ENCODE peak calls at places on chromosomes 16 and 17, in ten cellular contexts. D is uterus, R is neural crest cell, J is HFF-Myc, I is ELF-1, W is germinal center, S is A549, F is esophagus muscularis mucosa, G is GM10248, B is NCI-H1436 treated with DMSO at 0.1 percent for 48 hours. Y is an unnamed sample.

GRCh38 chr17:9473716-9474115 is 101.9 kb downstream of the STX8 start:
- DNase-seq in J (no peak), W (no peak), B (no peak), D (no peak), I (no peak), R (no peak), S (peak), G (no peak), F (peak), Y (no peak)

GRCh38 chr16:49354991-49355390 is 18.6 kb upstream of the C16orf78 start:
- DNase-seq in W (no peak), G (no peak), F (no peak), J (no peak), D (no peak), I (no peak), S (no peak), B (no peak), R (no peak), Y (no peak)

GRCh38 chr16:3954411-3954921 is 74.0 kb upstream of the CREBBP start:
- DNase-seq in F (no peak), G (no peak), W (no peak), I (no peak), J (no peak), B (no peak), R (no peak), S (no peak), D (no peak), Y (no peak)

GRCh38 chr17:79843917-79844815 is 4.9 kb upstream of the CBX4 start:
- DNase-seq in B (no peak), J (no peak), I (peak), S (peak), G (no peak), W (no peak), R (peak), D (peak), F (no peak), Y (no peak)

GRCh38 chr17:71423871-71424546 is 696.8 kb upstream of the SOX9 start:
- DNase-seq in W (no peak), B (no peak), J (no peak), S (peak), F (no peak), I (no peak), R (no peak), D (no peak), G (no peak), Y (no peak)

GRCh38 chr17:17508641-17509591 is 12.7 kb upstream of the RASD1 start:
- DNase-seq in G (no peak), W (no peak), F (no peak), J (no peak), S (no peak), D (no peak), B (no peak), I (no peak), R (no peak), Y (no peak)

GRCh38 chr17:50922739-50923405 is 56.7 kb upstream of the TOB1 start:
- DNase-seq in B (no peak), F (no peak), D (no peak), S (no peak), J (no peak), I (no peak), W (no peak), G (no peak), R (no peak), Y (no peak)

GRCh38 chr16:86061771-86062170 is 162.8 kb downstream of the IRF8 start:
- DNase-seq in G (no peak), R (no peak), J (no peak), B (no peak), W (no peak), I (no peak), F (no peak), D (peak), S (no peak), Y (no peak)

GRCh38 chr17:75996665-75997590 is 3.7 kb upstream of the CDK3 start:
- DNase-seq in G (peak), R (no peak), B (no peak), D (no peak), F (no peak), S (no peak), I (no peak), W (no peak), J (no peak), Y (no peak)

GRCh38 chr16:68486671-68487495 is 38.6 kb upstream of the SMPD3 start:
- DNase-seq in G (no peak), F (no peak), R (no peak), I (peak), S (no peak), B (peak), J (no peak), D (no peak), W (no peak), Y (no peak)

GRCh38 chr17:50181601-50182345 is 16.0 kb downstream of the SGCA start:
- DNase-seq in R (no peak), G (no peak), D (no peak), S (no peak), W (no peak), F (no peak), J (no peak), I (no peak), B (no peak), Y (no peak)

GRCh38 chr16:68190745-68191510 is 45.0 kb downstream of the ESRP2 start:
- DNase-seq in J (no peak), R (no peak), B (no peak), W (no peak), I (no peak), F (no peak), D (no peak), S (no peak), G (no peak), Y (no peak)

GRCh38 chr16:84689126-84689525 is 10.7 kb upstream of the USP10 start:
- DNase-seq in W (no peak), I (no peak), S (no peak), D (no peak), G (no peak), R (no peak), J (peak), F (no peak), B (no peak), Y (no peak)

GRCh38 chr17:8797621-8798175 is 1.5 kb downstream of the MFSD6L start:
- DNase-seq in S (no peak), D (no peak), B (no peak), I (no peak), W (no peak), R (no peak), J (no peak), G (no peak), F (peak), Y (no peak)

GRCh38 chr17:75010683-75011406 is 1.6 kb upstream of the MRPL58 start:
- DNase-seq in I (peak), S (peak), G (no peak), W (no peak), J (no peak), F (no peak), D (peak), R (no peak), B (no peak), Y (no peak)

GRCh38 chr17:78693346-78694083 is 88.6 kb downstream of the CYTH1 start:
- DNase-seq in S (no peak), W (no peak), R (no peak), B (no peak), F (no peak), D (no peak), I (no peak), G (no peak), J (no peak), Y (no peak)

GRCh38 chr16:87959391-87959968 is 8.2 kb downstream of the BANP start:
- DNase-seq in I (no peak), J (no peak), G (no peak), S (no peak), D (no peak), W (no peak), R (no peak), B (no peak), F (no peak), Y (no peak)

GRCh38 chr17:6098466-6099180 is 28.4 kb downstream of the WSCD1 start:
- DNase-seq in B (no peak), S (no peak), I (no peak), D (no peak), G (no peak), J (no peak), F (no peak), R (no peak), W (no peak), Y (no peak)

GRCh38 chr17:48239603-48239995 is 132.0 kb downstream of the SNX11 start:
- DNase-seq in I (no peak), R (no peak), B (no peak), D (no peak), F (no peak), J (no peak), S (no peak), W (no peak), G (no peak), Y (no peak)

GRCh38 chr17:4059656-4060055 is 83.2 kb downstream of the ZZEF1 start:
- DNase-seq in B (no peak), G (no peak), I (no peak), J (no peak), W (no peak), D (no peak), S (no peak), F (no peak), R (no peak), Y (no peak)

GRCh38 chr16:48613061-48613957 is 3.3 kb upstream of the N4BP1 start:
- DNase-seq in B (no peak), W (no peak), F (no peak), G (peak), S (peak), R (no peak), I (no peak), D (no peak), J (no peak), Y (no peak)

GRCh38 chr16:51723016-51723724 is 572.1 kb upstream of the SALL1 start:
- DNase-seq in W (no peak), J (no peak), B (no peak), S (no peak), D (no peak), F (no peak), R (no peak), I (peak), G (no peak), Y (no peak)

GRCh38 chr16:55809386-55809785 is 23.5 kb downstream of the CES1 start:
- DNase-seq in B (no peak), S (no peak), I (no peak), J (no peak), F (no peak), R (no peak), G (no peak), W (no peak), D (no peak), Y (no peak)

GRCh38 chr16:67395458-67396158 is 2.3 kb upstream of the TPPP3 start:
- DNase-seq in F (no peak), S (no peak), I (no peak), B (peak), R (no peak), D (no peak), G (no peak), W (no peak), J (no peak), Y (no peak)

GRCh38 chr16:56657555-56658430 is at the start of gene MT1F:
- DNase-seq in W (peak), J (no peak), F (no peak), R (peak), I (peak), S (peak), B (no peak), D (peak), G (peak), Y (peak)

GRCh38 chr17:70987867-70988340 is 818.6 kb downstream of the KCNJ2 start:
- DNase-seq in G (no peak), I (peak), F (no peak), D (no peak), J (no peak), W (no peak), S (no peak), R (no peak), B (no peak), Y (no peak)

GRCh38 chr16:22968931-22969330 is 155.0 kb downstream of the HS3ST2 start:
- DNase-seq in B (no peak), F (peak), G (no peak), S (no peak), I (no peak), R (no peak), J (no peak), D (no peak), W (no peak), Y (no peak)

GRCh38 chr16:17213025-17213424 is 257.7 kb downstream of the XYLT1 start:
- DNase-seq in W (no peak), B (no peak), R (no peak), J (no peak), I (no peak), F (no peak), G (no peak), D (no peak), S (no peak), Y (no peak)

GRCh38 chr17:13786000-13786598 is 184.4 kb upstream of the HS3ST3A1 start:
- DNase-seq in D (no peak), J (no peak), R (no peak), G (no peak), W (no peak), I (no peak), B (no peak), S (no peak), F (no peak), Y (no peak)

GRCh38 chr16:54055191-54055590 is 231.4 kb downstream of the IRX3 start:
- DNase-seq in D (no peak), R (no peak), S (no peak), J (no peak), W (no peak), B (no peak), G (no peak), I (peak), F (peak), Y (no peak)

GRCh38 chr17:48704521-48704920 is 17.8 kb downstream of the PRAC1 start:
- DNase-seq in W (no peak), J (no peak), B (no peak), G (no peak), F (no peak), I (no peak), S (no peak), D (no peak), R (no peak), Y (no peak)

GRCh38 chr17:49067163-49067562 is 65.4 kb upstream of the B4GALNT2 start:
- DNase-seq in J (no peak), S (no peak), B (no peak), G (peak), I (peak), F (no peak), R (no peak), D (no peak), W (no peak), Y (no peak)

GRCh38 chr17:67830440-67830839 is 5.1 kb downstream of the BPTF start:
- DNase-seq in B (no peak), I (no peak), R (no peak), S (no peak), G (no peak), W (no peak), J (no peak), D (no peak), F (peak), Y (no peak)

GRCh38 chr16:8959921-8960787 is 3.6 kb downstream of the USP7 start:
- DNase-seq in G (no peak), W (peak), F (no peak), S (no peak), I (peak), B (no peak), R (no peak), J (no peak), D (no peak), Y (no peak)

GRCh38 chr17:77631307-77631706 is 327.2 kb upstream of the TNRC6C start:
- DNase-seq in I (no peak), D (no peak), G (no peak), J (no peak), B (no peak), S (no peak), F (no peak), W (no peak), R (no peak), Y (no peak)

GRCh38 chr16:54936979-54937672 is 6.5 kb downstream of the IRX5 start:
- DNase-seq in G (no peak), J (no peak), R (peak), F (peak), B (no peak), I (peak), W (no peak), S (peak), D (no peak), Y (peak)

GRCh38 chr17:56441331-56441730 is 152.2 kb upstream of the NOG start:
- DNase-seq in J (no peak), D (no peak), W (no peak), F (no peak), R (no peak), B (no peak), G (no peak), S (peak), I (no peak), Y (no peak)

Y was measured in neuronal stem cell.